ENCODE peak calls at places on chromosomes 13 and 19, in four cellular contexts. V is fibroblast of the conjunctiva; T is CD8-positive, alpha-beta memory T cell; F is HEK293T. U is an unnamed sample.

GRCh38 chr19:1164684-1165531 is 9.2 kb downstream of the SBNO2 start:
- DNase-seq in V (no peak), T (no peak), F (no peak), U (no peak)

GRCh38 chr13:43261018-43261417 is 237.6 kb downstream of the DNAJC15 start:
- DNase-seq in V (no peak), T (no peak), F (no peak), U (no peak)

GRCh38 chr19:6773323-6773931 is 919 bp downstream of the VAV1 start:
- DNase-seq in V (no peak), T (peak; percentile 62), F (no peak), U (peak; percentile 10)

GRCh38 chr13:77751513-77752456 is 54.3 kb downstream of the SLAIN1 start:
- DNase-seq in V (peak; percentile 24), T (peak; percentile 59), F (peak; percentile 81), U (peak; percentile 76)

GRCh38 chr19:55687281-55688172 is 12.5 kb downstream of the EPN1 start:
- DNase-seq in V (no peak), T (peak; percentile 42), F (no peak), U (no peak)

GRCh38 chr19:11375143-11375948 is 880 bp downstream of the SWSAP1 start:
- DNase-seq in V (no peak), T (peak; percentile 86), F (peak; percentile 27), U (no peak)

GRCh38 chr13:95643814-95644598 is 500 bp downstream of the DZIP1 start:
- DNase-seq in V (no peak), T (no peak), F (peak; percentile 41), U (no peak)

GRCh38 chr13:113373811-113374485 is 10.0 kb upstream of the GRTP1 start:
- DNase-seq in V (no peak), T (no peak), F (no peak), U (no peak)

GRCh38 chr13:106105153-106105552 is 430.3 kb downstream of the EFNB2 start:
- DNase-seq in V (no peak), T (no peak), F (no peak), U (no peak)

GRCh38 chr13:77333521-77334083 is 6.7 kb upstream of the MYCBP2 start:
- DNase-seq in V (no peak), T (no peak), F (no peak), U (no peak)

GRCh38 chr13:31890946-31891345 is 140.6 kb upstream of the FRY start:
- DNase-seq in V (no peak), T (no peak), F (no peak), U (no peak)

GRCh38 chr19:53131085-53131484 is 1.6 kb downstream of the ZNF415 start:
- DNase-seq in V (no peak), T (no peak), F (no peak), U (no peak)

GRCh38 chr19:45445139-45445538 is 21.4 kb upstream of the ERCC1 start:
- DNase-seq in V (no peak), T (no peak), F (no peak), U (no peak)

GRCh38 chr19:35138305-35138799 is 272 bp upstream of the FXYD1 start:
- DNase-seq in V (no peak), T (no peak), F (no peak), U (peak; percentile 26)

GRCh38 chr13:93882086-93882651 is 597.3 kb downstream of the DCT start:
- DNase-seq in V (no peak), T (no peak), F (no peak), U (no peak)

GRCh38 chr13:54004026-54004699 is 975.5 kb downstream of the OLFM4 start:
- DNase-seq in V (no peak), T (no peak), F (no peak), U (no peak)

GRCh38 chr19:28012361-28012760 is 1200.6 kb downstream of the UQCRFS1 start:
- DNase-seq in V (no peak), T (no peak), F (no peak), U (no peak)

U was measured in midbrain.